ENCODE peak calls at places on chromosomes 2 and 18, in five cellular contexts. N, G, I, R and V are unnamed samples.

GRCh38 chr2:25063876-25064660 is 22.2 kb downstream of the EFR3B start:
- DNase-seq in N (no peak), I (no peak), R (no peak), G (no peak), V (no peak)

GRCh38 chr18:5475252-5475651 is 68.5 kb downstream of the EPB41L3 start:
- DNase-seq in R (no peak), G (no peak), I (no peak), N (no peak), V (no peak)

GRCh38 chr2:66537001-66537400 is 102.1 kb downstream of the MEIS1 start:
- DNase-seq in G (peak; percentile 20), R (no peak), I (no peak), N (no peak), V (no peak)

GRCh38 chr2:38912619-38913018 is 22.9 kb downstream of the ARHGEF33 start:
- DNase-seq in I (no peak), G (no peak), R (no peak), N (no peak), V (no peak)

GRCh38 chr18:12403601-12404506 is 3.9 kb upstream of the PRELID3A start:
- DNase-seq in G (no peak), I (peak; percentile 84), N (peak; percentile 91), R (no peak), V (peak; percentile 89)

GRCh38 chr18:26307161-26307773 is 81.0 kb downstream of the TAF4B start:
- DNase-seq in R (no peak), N (peak; percentile 63), I (peak; percentile 70), G (peak; percentile 37), V (peak; percentile 59)

GRCh38 chr18:73235491-73235890 is 367.7 kb upstream of the NETO1 start:
- DNase-seq in N (peak; percentile 97), I (peak; percentile 82), G (no peak), R (no peak), V (peak; percentile 88)

GRCh38 chr18:8153887-8154583 is 455.2 kb upstream of the RAB12 start:
- DNase-seq in R (no peak), I (no peak), G (no peak), N (peak; percentile 85), V (peak; percentile 61)

GRCh38 chr2:146161256-146161882 is 1641.5 kb upstream of the ZEB2 start:
- DNase-seq in G (no peak), I (no peak), N (no peak), R (no peak), V (no peak)

GRCh38 chr2:193141998-193142397 is 947.3 kb upstream of the TMEFF2 start:
- DNase-seq in G (no peak), N (no peak), R (no peak), I (no peak), V (no peak)

GRCh38 chr18:67508146-67508545 is 8.4 kb downstream of the DSEL start:
- DNase-seq in R (no peak), N (no peak), G (no peak), I (no peak), V (no peak)

GRCh38 chr2:236938126-236938525 is 147.6 kb upstream of the COPS8 start:
- DNase-seq in G (no peak), R (peak; percentile 35), I (no peak), N (no peak), V (no peak)

GRCh38 chr2:666441-666840 is 10.8 kb downstream of the TMEM18 start:
- DNase-seq in G (no peak), R (no peak), I (no peak), N (no peak), V (no peak)

GRCh38 chr2:28169492-28169891 is 223.2 kb upstream of the FOSL2 start:
- DNase-seq in N (no peak), G (no peak), R (no peak), I (no peak), V (no peak)

GRCh38 chr18:48649231-48649630 is 110.4 kb downstream of the CTIF start:
- DNase-seq in G (no peak), N (no peak), R (no peak), I (no peak), V (no peak)

DNA sequence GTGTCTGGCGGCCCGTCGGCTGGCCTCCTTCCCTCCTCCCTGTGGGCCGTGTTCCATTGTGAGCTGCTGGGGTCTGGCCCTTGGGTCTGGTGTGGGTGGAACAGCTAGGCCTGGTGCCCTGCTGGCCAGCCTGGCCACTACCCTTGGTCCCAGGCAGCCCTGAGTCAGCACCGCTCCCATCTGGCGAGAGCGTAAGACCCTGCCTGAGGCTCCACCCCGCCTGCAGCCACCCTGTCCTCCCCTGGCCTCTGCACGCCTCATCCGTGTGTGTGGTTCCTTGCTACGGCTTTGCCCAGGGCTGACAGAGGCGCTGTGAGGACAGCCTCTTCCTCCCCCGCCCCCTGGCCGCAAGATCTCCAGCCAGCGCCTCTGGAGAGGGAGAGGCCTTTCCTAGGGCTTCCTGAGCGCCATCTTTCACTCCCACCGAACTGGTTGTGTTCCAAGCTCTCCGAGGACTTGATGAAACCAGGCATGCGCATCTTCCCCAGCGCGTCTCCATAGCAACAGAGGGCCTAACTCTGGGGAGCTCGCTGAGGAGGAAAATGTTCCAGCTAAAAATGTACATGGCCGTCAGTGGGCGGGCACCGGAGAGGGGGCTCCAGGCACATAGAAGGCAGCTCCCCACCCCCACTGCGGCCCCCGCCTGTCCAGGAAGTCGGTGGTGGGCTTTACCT is 83.0 kb downstream of the STPG4 start:
- DNase-seq in I (peak; percentile 57), N (peak; percentile 70), G (no peak), R (no peak), V (peak; percentile 82)
- H2AK5ac ChIP-seq in I (peak overlapping the region; percentile 80), N (peak overlapping the region; percentile 100), G (peak overlapping the region; percentile 40), R (no peak overlapping the region), V (peak overlapping the region; percentile 66)

GRCh38 chr2:230865766-230866703 is 1.3 kb downstream of the ITM2C start:
- DNase-seq in I (peak; percentile 74), N (no peak), R (peak; percentile 64), G (no peak), V (peak; percentile 63)

GRCh38 chr2:230868947-230869690 is 4.4 kb downstream of the ITM2C start:
- DNase-seq in I (peak; percentile 6), G (no peak), R (peak; percentile 53), N (no peak), V (peak; percentile 42)

GRCh38 chr2:230866704-230867561 is 2.2 kb downstream of the ITM2C start:
- DNase-seq in I (no peak), R (peak; percentile 45), G (no peak), N (peak; percentile 20), V (peak; percentile 26)

GRCh38 chr2:230869691-230870543 is 5.2 kb downstream of the ITM2C start:
- DNase-seq in R (peak; percentile 46), G (no peak), I (peak; percentile 36), N (no peak), V (peak; percentile 31)

GRCh38 chr2:230868151-230868946 is 3.6 kb downstream of the ITM2C start:
- DNase-seq in I (no peak), N (no peak), G (no peak), R (peak; percentile 72), V (peak; percentile 23)
- H3K14ac ChIP-seq in I (peak overlapping the region; percentile 93), N (no peak overlapping the region), G (peak overlapping the region; percentile 57), R (peak overlapping the region; percentile 52), V (no peak overlapping the region)

GRCh38 chr2:176155341-176156044 is 1.6 kb upstream of the HOXD3 start:
- DNase-seq in R (no peak), I (no peak), N (no peak), G (no peak), V (no peak)

GRCh38 chr2:176158306-176158643 is 1.2 kb downstream of the HOXD3 start:
- DNase-seq in N (no peak), R (no peak), G (no peak), I (no peak), V (no peak)

GRCh38 chr2:176157499-176158305 is 595 bp downstream of the HOXD3 start:
- DNase-seq in I (peak; percentile 6), R (peak; percentile 66), N (no peak), G (no peak), V (no peak)

GRCh38 chr2:176156301-176156958 is 677 bp upstream of the HOXD3 start:
- DNase-seq in R (no peak), G (no peak), N (no peak), I (no peak), V (no peak)

DNA sequence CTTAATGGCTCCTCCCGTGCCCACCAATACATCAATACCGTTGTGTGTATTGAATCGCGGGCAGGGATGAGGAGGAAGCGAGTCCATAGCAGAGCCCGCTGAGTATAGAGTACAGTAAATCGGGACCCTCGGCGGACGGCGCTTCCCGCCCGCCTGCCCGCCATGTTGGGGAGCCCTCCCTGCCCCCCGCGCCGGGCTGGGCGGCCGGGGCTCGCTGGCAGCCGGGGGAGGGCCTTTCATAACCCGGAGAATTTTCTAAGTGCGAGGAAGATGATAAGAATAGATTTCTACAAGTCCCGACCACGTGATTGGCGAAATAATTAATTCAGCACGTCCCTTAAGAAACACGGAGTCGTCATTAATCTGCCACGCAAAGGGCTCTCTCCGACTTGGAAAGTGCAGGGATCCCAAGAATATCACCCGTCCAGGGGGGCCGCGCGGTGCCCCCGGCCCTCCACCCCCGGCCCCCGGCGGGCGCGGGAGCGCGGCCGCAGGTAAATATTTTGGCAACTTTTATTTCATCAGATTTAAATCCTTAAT is at the start of gene HOXD3:
- DNase-seq in I (no peak), G (no peak), R (no peak), N (no peak), V (no peak)
- H2AFZ ChIP-seq in I (no peak within 1 kb of the TSS), G (peak within 1 kb of the TSS; percentile 94), R (no peak within 1 kb of the TSS), N (no peak within 1 kb of the TSS), V (no peak within 1 kb of the TSS)

DNA sequence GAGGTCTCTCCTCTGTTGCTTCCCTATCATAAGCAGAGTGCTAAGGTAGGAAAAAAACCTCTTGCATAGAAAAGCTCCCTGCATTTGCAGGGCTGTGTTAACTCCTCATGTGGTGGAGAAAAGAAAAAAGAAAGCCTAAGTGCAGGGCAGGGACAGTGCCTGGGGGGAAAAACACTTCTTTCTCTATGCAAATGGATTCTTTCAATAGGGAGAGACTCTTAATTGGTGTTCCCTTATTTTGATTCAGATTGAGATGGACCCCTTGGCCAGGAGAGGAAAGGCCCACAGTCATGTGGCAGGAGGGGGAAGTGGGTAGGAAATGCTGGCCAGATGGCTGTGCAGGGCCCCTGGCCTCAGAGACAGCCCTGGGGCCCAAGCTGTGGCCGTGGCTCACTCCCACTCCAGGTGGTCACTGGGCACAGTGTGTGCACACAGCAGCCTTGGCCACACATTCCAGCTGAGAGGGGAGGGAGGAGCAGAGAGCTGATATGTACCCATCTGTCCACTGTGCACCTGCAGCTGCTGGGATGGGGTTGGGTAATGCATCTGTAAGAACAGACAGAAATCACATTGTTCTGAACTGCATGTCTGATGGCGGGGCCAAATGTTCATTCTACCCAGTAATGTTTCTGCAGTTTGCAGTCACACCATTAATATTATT is 410.4 kb downstream of the DSC3 start:
- DNase-seq in G (no peak), I (no peak), R (peak; percentile 46), N (no peak), V (no peak)
- H2AK5ac ChIP-seq in G (no peak overlapping the region), I (no peak overlapping the region), R (no peak overlapping the region), N (no peak overlapping the region), V (no peak overlapping the region)